ENCODE peak calls at places on chromosomes 13 and 19, in eight cellular contexts. C, P, D, U, H, K, L and S are unnamed samples.

GRCh38 chr19:45076029-45076850 is at the start of gene ZNF296:
- DNase-seq in C (peak; percentile 90), P (no peak), D (no peak), U (peak; percentile 89), H (peak; percentile 93), K (peak; percentile 71), L (peak; percentile 92), S (peak; percentile 97)

GRCh38 chr13:26557393-26558073 is at the start of gene WASF3:
- DNase-seq in C (peak; percentile 97), P (peak; percentile 73), D (peak; percentile 97), U (peak; percentile 96), H (peak; percentile 86), K (peak; percentile 85), L (peak; percentile 97), S (peak; percentile 91)

GRCh38 chr19:41263042-41263849 is 926 bp upstream of the HNRNPUL1 start:
- DNase-seq in C (peak; percentile 84), P (no peak), D (peak; percentile 95), U (peak; percentile 47), H (peak; percentile 83), K (peak; percentile 71), L (peak; percentile 33), S (peak; percentile 93)

GRCh38 chr13:45055902-45056648 is 64.2 kb upstream of the GTF2F2 start:
- DNase-seq in C (no peak), P (no peak), D (no peak), U (peak; percentile 18), H (peak; percentile 11), K (peak; percentile 52), L (no peak), S (no peak)

GRCh38 chr13:35818577-35819165 is 312.5 kb downstream of the DCLK1 start:
- DNase-seq in C (no peak), P (no peak), D (no peak), U (peak; percentile 11), H (no peak), K (no peak), L (peak; percentile 63), S (no peak)

GRCh38 chr13:39347926-39348901 is 254.8 kb downstream of the LHFPL6 start:
- DNase-seq in C (no peak), P (peak; percentile 29), D (no peak), U (no peak), H (no peak), K (no peak), L (peak; percentile 68), S (no peak)

GRCh38 chr19:925087-925911 is 536 bp upstream of the ARID3A start:
- DNase-seq in C (peak; percentile 94), P (peak; percentile 75), D (peak; percentile 97), U (peak; percentile 77), H (peak; percentile 80), K (peak; percentile 72), L (peak; percentile 92), S (peak; percentile 94)

GRCh38 chr19:5718032-5718578 is 1.8 kb downstream of the LONP1 start:
- DNase-seq in C (no peak), P (no peak), D (no peak), U (peak; percentile 4), H (no peak), K (no peak), L (no peak), S (no peak)

GRCh38 chr13:46593403-46593802 is 40.4 kb downstream of the LRCH1 start:
- DNase-seq in C (no peak), P (no peak), D (no peak), U (no peak), H (no peak), K (no peak), L (no peak), S (no peak)

GRCh38 chr19:39544201-39544903 is 4.4 kb upstream of the EID2 start:
- DNase-seq in C (no peak), P (no peak), D (no peak), U (no peak), H (no peak), K (no peak), L (no peak), S (no peak)

DNA sequence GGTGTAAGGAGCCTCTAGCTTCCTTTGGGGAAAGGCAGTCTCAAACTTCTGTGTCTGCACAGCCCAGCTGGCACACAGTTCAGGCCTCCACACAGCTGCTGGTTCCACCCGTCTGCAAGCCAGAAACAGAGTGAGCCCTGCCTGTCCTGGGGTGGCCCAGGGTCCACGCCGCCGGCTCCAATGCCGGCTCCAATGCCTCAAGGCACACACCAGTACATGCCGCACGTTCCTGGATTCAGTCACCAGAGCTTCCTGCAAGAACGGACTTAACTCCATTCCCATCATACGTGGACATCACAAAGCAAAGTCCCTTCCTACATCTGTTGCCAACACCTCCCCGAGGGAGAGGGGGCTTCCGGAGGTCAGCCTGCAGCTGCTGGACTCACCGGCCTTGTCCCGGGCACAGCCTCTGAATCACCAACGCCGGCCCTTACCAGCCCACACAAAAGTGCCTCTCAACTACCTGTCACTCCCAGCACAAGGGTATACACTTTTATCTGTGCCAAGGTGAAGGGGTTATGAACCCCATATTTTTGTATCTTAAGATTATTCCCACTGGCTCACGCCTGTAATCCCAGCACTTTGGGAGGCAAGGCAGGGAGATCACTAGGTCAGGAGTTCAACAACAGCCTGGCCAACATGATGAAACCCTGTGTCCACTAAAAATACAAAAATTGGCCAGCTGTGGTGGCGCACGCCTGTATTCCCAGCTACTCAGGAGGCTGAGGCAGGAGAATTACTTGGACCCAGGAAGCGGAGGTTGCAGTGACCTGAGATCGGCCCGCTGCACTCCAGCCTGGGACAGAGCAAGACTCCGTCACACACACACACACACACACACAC is 8.4 kb downstream of the SH3GL1 start:
- DNase-seq in C (no peak), P (no peak), D (no peak), U (no peak), H (no peak), K (no peak), L (no peak), S (peak; percentile 85)
- TF ChIP-seq POLR2AphosphoS5 in C (peak; percentile 72), P (no peak), D (peak; percentile 77), U (no peak), H (peak; percentile 21), K (peak; percentile 34), L (no peak), S (peak; percentile 94)

GRCh38 chr19:18656337-18657086 is 19.7 kb downstream of the KLHL26 start:
- DNase-seq in C (no peak), P (no peak), D (no peak), U (no peak), H (no peak), K (no peak), L (no peak), S (no peak)
- H3K4me1 ChIP-seq in C (peaks cover 42% of the 10 kb centered on the region), P (peaks cover 9% of the 10 kb centered on the region), D (peaks cover 54% of the 10 kb centered on the region), U (peaks cover 7% of the 10 kb centered on the region), H (no peaks in the 10 kb centered on the region), K (no peaks in the 10 kb centered on the region), L (peaks cover 2% of the 10 kb centered on the region), S (peaks cover 8% of the 10 kb centered on the region)

GRCh38 chr19:50344661-50345318 is 15.6 kb upstream of the KCNC3 start:
- DNase-seq in C (no peak), P (no peak), D (no peak), U (no peak), H (no peak), K (no peak), L (no peak), S (peak; percentile 84)
- TF ChIP-seq POLR2AphosphoS5 in C (no peak), P (no peak), D (no peak), U (no peak), H (no peak), K (no peak), L (no peak), S (peak; percentile 88)

DNA sequence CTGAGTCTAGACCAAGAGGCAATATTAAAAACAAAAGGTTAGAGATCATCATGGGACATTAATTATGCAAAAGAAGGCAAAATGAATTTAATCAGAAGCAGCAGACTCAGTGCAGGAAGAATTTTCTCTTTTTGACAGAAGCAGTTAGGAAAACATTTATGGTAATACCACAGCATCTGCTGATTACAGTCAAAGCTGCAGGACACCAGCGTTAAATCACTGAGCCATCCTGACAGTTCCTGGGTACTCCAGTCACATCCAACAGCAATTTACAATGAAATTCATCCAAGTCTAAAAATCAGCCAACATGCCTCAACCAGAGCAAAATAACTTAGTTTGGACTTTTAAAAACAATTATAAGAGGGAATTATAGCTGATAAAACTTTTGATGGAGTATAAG is 476.7 kb downstream of the DIAPH3 start:
- DNase-seq in C (no peak), P (no peak), D (no peak), U (no peak), H (no peak), K (no peak), L (no peak), S (no peak)
- H3K4me1 ChIP-seq in C (no peaks in the 10 kb centered on the region), P (peaks cover 4% of the 10 kb centered on the region), D (no peaks in the 10 kb centered on the region), U (no peaks in the 10 kb centered on the region), H (no peaks in the 10 kb centered on the region), K (no peaks in the 10 kb centered on the region), L (peaks cover 55% of the 10 kb centered on the region), S (no peaks in the 10 kb centered on the region)

GRCh38 chr13:102638741-102639140 is 42.0 kb downstream of the TPP2 start:
- DNase-seq in C (no peak), P (no peak), D (no peak), U (no peak), H (no peak), K (no peak), L (no peak), S (no peak)
- TF ChIP-seq POLR2AphosphoS5 in C (no peak), P (no peak), D (no peak), U (no peak), H (no peak), K (no peak), L (no peak), S (no peak)

GRCh38 chr19:7328647-7329046 is 20.1 kb upstream of the ARHGEF18 start:
- DNase-seq in C (no peak), P (no peak), D (no peak), U (no peak), H (no peak), K (no peak), L (no peak), S (peak; percentile 25)

GRCh38 chr19:7336321-7336973 is 12.3 kb upstream of the ARHGEF18 start:
- DNase-seq in C (no peak), P (no peak), D (no peak), U (no peak), H (no peak), K (no peak), L (no peak), S (peak; percentile 81)

GRCh38 chr19:7331446-7331845 is 17.3 kb upstream of the ARHGEF18 start:
- DNase-seq in C (no peak), P (no peak), D (no peak), U (no peak), H (no peak), K (no peak), L (no peak), S (no peak)

GRCh38 chr19:7337380-7338194 is 11.2 kb upstream of the ARHGEF18 start:
- DNase-seq in C (no peak), P (no peak), D (no peak), U (no peak), H (peak; percentile 73), K (no peak), L (no peak), S (peak; percentile 87)

GRCh38 chr19:7333198-7334118 is 15.3 kb upstream of the ARHGEF18 start:
- DNase-seq in C (no peak), P (no peak), D (no peak), U (no peak), H (no peak), K (no peak), L (no peak), S (peak; percentile 64)
- H3K4me1 ChIP-seq in C (peaks cover 10% of the 10 kb centered on the region), P (no peaks in the 10 kb centered on the region), D (no peaks in the 10 kb centered on the region), U (no peaks in the 10 kb centered on the region), H (no peaks in the 10 kb centered on the region), K (no peaks in the 10 kb centered on the region), L (no peaks in the 10 kb centered on the region), S (peaks cover 75% of the 10 kb centered on the region)

GRCh38 chr19:30682576-30683536 is 310.7 kb downstream of the ZNF536 start:
- DNase-seq in C (no peak), P (no peak), D (no peak), U (peak; percentile 82), H (peak; percentile 66), K (peak; percentile 59), L (peak; percentile 82), S (peak; percentile 82)
- TF ChIP-seq POLR2AphosphoS5 in C (no peak), P (no peak), D (peak; percentile 41), U (no peak), H (peak; percentile 22), K (peak; percentile 32), L (no peak), S (peak; percentile 31)